ENCODE peak calls at places on chromosomes 12 and 14, in four cellular contexts. T is activated T-cell treated with anti-CD3 and anti-CD28 coated beads for 1 hour, C is A549, B is astrocyte of the spinal cord. L is an unnamed sample.

GRCh38 chr12:93200291-93200917 is 177.3 kb upstream of the NUDT4 start:
- DNase-seq in T (no peak), C (no peak), B (peak), L (no peak)

GRCh38 chr12:19166387-19166786 is 36.9 kb downstream of the PLEKHA5 start:
- DNase-seq in T (no peak), C (no peak), B (no peak), L (no peak)

GRCh38 chr14:45068396-45068795 is 15.5 kb upstream of the PRPF39 start:
- DNase-seq in T (no peak), C (no peak), B (no peak), L (no peak)

GRCh38 chr14:55123101-55123500 is 6.0 kb upstream of the LGALS3 start:
- DNase-seq in T (no peak), C (no peak), B (peak), L (no peak)

GRCh38 chr12:121787063-121787774 is 6.3 kb downstream of the RHOF start:
- DNase-seq in T (peak), C (no peak), B (no peak), L (no peak)

GRCh38 chr12:27732281-27732680 is 21.6 kb downstream of the MRPS35 start:
- DNase-seq in T (no peak), C (peak), B (no peak), L (peak)

GRCh38 chr14:81400202-81400678 is at the start of gene STON2:
- DNase-seq in T (no peak), C (peak), B (peak), L (peak)

GRCh38 chr14:57486767-57487379 is 6.8 kb downstream of the CCDC198 start:
- DNase-seq in T (no peak), C (no peak), B (peak), L (peak)

GRCh38 chr14:105117257-105117646 is 51.3 kb downstream of the JAG2 start:
- DNase-seq in T (no peak), C (no peak), B (no peak), L (no peak)

GRCh38 chr14:101193845-101194355 is 290.4 kb upstream of the RTL1 start:
- DNase-seq in T (no peak), C (no peak), B (no peak), L (no peak)

GRCh38 chr12:21551811-21552469 is 25.8 kb downstream of the SPX start:
- DNase-seq in T (no peak), C (no peak), B (no peak), L (no peak)

GRCh38 chr12:14239935-14240872 is 125.3 kb upstream of the ATF7IP start:
- DNase-seq in T (no peak), C (no peak), B (no peak), L (no peak)

GRCh38 chr12:65608319-65608916 is 215.9 kb upstream of the HMGA2 start:
- DNase-seq in T (no peak), C (no peak), B (peak), L (no peak)

GRCh38 chr12:12717586-12718381 is 616 bp downstream of the CDKN1B start:
- DNase-seq in T (no peak), C (no peak), B (peak), L (no peak)

GRCh38 chr14:103118019-103118662 is 5.1 kb upstream of the TNFAIP2 start:
- DNase-seq in T (no peak), C (no peak), B (no peak), L (no peak)

GRCh38 chr12:59088673-59089072 is 168.4 kb upstream of the LRIG3 start:
- DNase-seq in T (no peak), C (no peak), B (peak), L (no peak)

GRCh38 chr12:47820631-47821345 is 1.1 kb upstream of the HDAC7 start:
- DNase-seq in T (no peak), C (peak), B (peak), L (peak)

GRCh38 chr14:104685216-104685997 is 4.0 kb upstream of the INF2 start:
- DNase-seq in T (no peak), C (no peak), B (no peak), L (no peak)

GRCh38 chr14:54444701-54445100 is 3.5 kb upstream of the CNIH1 start:
- DNase-seq in T (no peak), C (no peak), B (no peak), L (no peak)

GRCh38 chr12:75646329-75646940 is 135.0 kb upstream of the KRR1 start:
- DNase-seq in T (no peak), C (no peak), B (no peak), L (no peak)

GRCh38 chr14:66650491-66650911 is 142.6 kb downstream of the GPHN start:
- DNase-seq in T (no peak), C (no peak), B (no peak), L (no peak)

GRCh38 chr12:120914794-120915193 is 10.6 kb upstream of the SPPL3 start:
- DNase-seq in T (no peak), C (no peak), B (no peak), L (no peak)

GRCh38 chr12:2397356-2398045 is 344.7 kb downstream of the CACNA1C start:
- DNase-seq in T (no peak), C (no peak), B (no peak), L (peak)

GRCh38 chr12:89353823-89354629 is 1.7 kb upstream of the DUSP6 start:
- DNase-seq in T (peak), C (peak), B (peak), L (peak)

L was measured in H4.